ENCODE peak calls at places on chromosomes 2 and 18, in six cellular contexts. D is spleen, Y is small intestine, U is heart left ventricle, X is GM23248, I is A549. W is an unnamed sample.
A peak's percentile ranks its signal among the peaks of the same experiment; 100 is the strongest.

GRCh38 chr2:129117427-129117826 is 798.8 kb upstream of the HS6ST1 start:
- DNase-seq in D (no peak), Y (no peak), U (no peak), X (no peak), I (no peak), W (no peak)

GRCh38 chr2:30267161-30267568 is 35.8 kb downstream of the LBH start:
- DNase-seq in D (peak; percentile 76), Y (peak; percentile 21), U (no peak), X (no peak), I (no peak), W (no peak)

GRCh38 chr2:240353944-240354343 is 81.5 kb upstream of the GPC1 start:
- DNase-seq in D (no peak), Y (no peak), U (no peak), X (no peak), I (no peak), W (no peak)

GRCh38 chr2:54083440-54083839 is 32.0 kb upstream of the ACYP2 start:
- DNase-seq in D (no peak), Y (no peak), U (no peak), X (peak; percentile 43), I (no peak), W (no peak)

GRCh38 chr2:174332607-174333001 is 2.1 kb upstream of the SP9 start:
- DNase-seq in D (no peak), Y (no peak), U (no peak), X (no peak), I (peak; percentile 44), W (no peak)

GRCh38 chr2:70686577-70687460 is 81.2 kb downstream of the ADD2 start:
- DNase-seq in D (peak; percentile 69), Y (no peak), U (no peak), X (peak; percentile 90), I (peak; percentile 86), W (no peak)

GRCh38 chr18:35197286-35197685 is 43.5 kb upstream of the ZNF397 start:
- DNase-seq in D (no peak), Y (no peak), U (no peak), X (no peak), I (no peak), W (no peak)

GRCh38 chr18:23495723-23496440 is 7.4 kb upstream of the RMC1 start:
- DNase-seq in D (no peak), Y (peak; percentile 46), U (no peak), X (no peak), I (no peak), W (no peak)

GRCh38 chr2:32264422-32265149 is at the start of gene NLRC4:
- DNase-seq in D (no peak), Y (no peak), U (no peak), X (no peak), I (no peak), W (no peak)

GRCh38 chr2:70946832-70947442 is 11.2 kb downstream of the ATP6V1B1 start:
- DNase-seq in D (no peak), Y (peak; percentile 51), U (no peak), X (peak; percentile 64), I (peak; percentile 71), W (no peak)

GRCh38 chr2:161045726-161046125 is 114.5 kb upstream of the TANK start:
- DNase-seq in D (no peak), Y (no peak), U (no peak), X (peak; percentile 35), I (no peak), W (no peak)

GRCh38 chr18:50289103-50289433 is 1.6 kb upstream of the CXXC1 start:
- DNase-seq in D (no peak), Y (no peak), U (no peak), X (no peak), I (no peak), W (no peak)

GRCh38 chr2:227188292-227188691 is 23.9 kb downstream of the COL4A3 start:
- DNase-seq in D (no peak), Y (no peak), U (no peak), X (peak; percentile 52), I (peak; percentile 30), W (no peak)

GRCh38 chr2:102063360-102063947 is 71.7 kb downstream of the IL1R2 start:
- DNase-seq in D (no peak), Y (no peak), U (peak; percentile 81), X (peak; percentile 87), I (no peak), W (no peak)

GRCh38 chr2:46977899-46978298 is 62.3 kb upstream of the MCFD2 start:
- DNase-seq in D (no peak), Y (no peak), U (no peak), X (no peak), I (no peak), W (peak; percentile 19)

GRCh38 chr2:111015256-111015655 is 105.5 kb upstream of the BCL2L11 start:
- DNase-seq in D (no peak), Y (no peak), U (no peak), X (no peak), I (no peak), W (no peak)

GRCh38 chr2:30252723-30253688 is 21.7 kb downstream of the LBH start:
- DNase-seq in D (no peak), Y (peak; percentile 86), U (peak; percentile 73), X (peak; percentile 88), I (peak; percentile 87), W (no peak)

GRCh38 chr2:23549821-23550535 is 165.0 kb downstream of the KLHL29 start:
- DNase-seq in D (no peak), Y (no peak), U (peak; percentile 27), X (peak; percentile 59), I (no peak), W (no peak)

GRCh38 chr2:119276864-119277263 is 53.2 kb downstream of the STEAP3 start:
- DNase-seq in D (no peak), Y (no peak), U (no peak), X (no peak), I (no peak), W (no peak)

GRCh38 chr2:225457462-225457861 is 58.0 kb downstream of the NYAP2 start:
- DNase-seq in D (no peak), Y (peak; percentile 97), U (no peak), X (no peak), I (no peak), W (no peak)

DNA sequence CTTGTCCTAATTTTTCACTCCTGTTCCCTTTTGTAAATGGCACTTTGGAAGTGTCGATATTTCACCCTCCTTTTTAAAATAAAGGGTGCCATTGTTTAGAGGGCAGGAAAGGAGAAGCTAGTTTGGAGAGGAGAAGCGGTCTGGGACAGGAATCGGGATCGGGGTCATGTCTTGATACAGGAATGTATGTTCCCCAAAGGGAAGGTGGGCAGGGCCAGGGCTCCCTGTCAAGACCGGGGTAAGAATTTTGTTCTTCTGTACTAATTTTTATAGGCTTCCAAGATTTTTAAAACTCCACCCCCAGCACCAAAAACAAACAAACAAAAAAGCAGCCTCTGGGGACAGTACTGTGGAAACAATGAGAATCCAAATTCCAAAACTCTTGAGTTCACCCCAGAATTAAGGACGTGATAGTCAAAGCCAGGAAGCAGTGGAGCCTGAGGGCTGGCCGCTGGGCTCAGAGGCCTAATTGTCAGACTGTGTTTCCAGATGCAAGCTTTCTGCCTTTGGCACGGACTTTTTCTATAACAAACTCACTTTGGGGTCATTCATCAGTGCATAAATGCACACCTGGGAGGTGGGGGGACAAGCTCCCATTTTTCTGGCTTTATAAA is 250.4 kb upstream of the SIX2 start:
- DNase-seq in D (no peak), Y (no peak), U (no peak), X (no peak), I (no peak), W (no peak)
- H3K27ac ChIP-seq in D (no peak overlapping the region), Y (no peak overlapping the region), U (no peak overlapping the region), X (no peak overlapping the region), I (no peak overlapping the region), W (no peak overlapping the region)

DNA sequence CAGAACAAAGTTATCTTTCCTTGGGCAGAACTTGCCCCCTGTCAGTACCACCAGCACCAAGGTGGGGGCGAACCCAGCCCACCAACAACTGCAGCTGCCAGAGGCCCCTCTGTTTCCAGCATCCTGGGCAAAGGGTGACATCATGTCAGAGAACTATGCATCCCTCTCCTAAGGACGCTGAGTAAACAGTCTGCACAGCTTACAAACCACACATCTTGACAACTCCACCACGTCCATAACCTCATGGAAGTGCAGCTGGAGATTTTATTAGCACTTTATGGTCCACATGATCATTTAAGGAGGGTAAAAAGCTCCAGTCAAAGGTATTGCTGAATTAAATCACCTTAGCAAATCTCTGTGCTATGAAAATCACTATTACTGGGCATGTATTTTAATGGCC is 40.4 kb downstream of the PIEZO2 start:
- DNase-seq in D (no peak), Y (no peak), U (no peak), X (no peak), I (no peak), W (no peak)
- H3K27ac ChIP-seq in D (no peak overlapping the region), Y (no peak overlapping the region), U (no peak overlapping the region), X (no peak overlapping the region), I (no peak overlapping the region), W (no peak overlapping the region)

GRCh38 chr2:236944561-236944960 is 141.1 kb upstream of the COPS8 start:
- DNase-seq in D (no peak), Y (no peak), U (no peak), X (no peak), I (no peak), W (no peak)

GRCh38 chr2:236945431-236946016 is 140.2 kb upstream of the COPS8 start:
- DNase-seq in D (peak; percentile 15), Y (no peak), U (no peak), X (no peak), I (no peak), W (no peak)

GRCh38 chr2:236947896-236948295 is 137.8 kb upstream of the COPS8 start:
- DNase-seq in D (peak; percentile 39), Y (no peak), U (no peak), X (no peak), I (no peak), W (no peak)

GRCh38 chr2:236947294-236947693 is 138.4 kb upstream of the COPS8 start:
- DNase-seq in D (peak; percentile 15), Y (no peak), U (no peak), X (no peak), I (no peak), W (no peak)

DNA sequence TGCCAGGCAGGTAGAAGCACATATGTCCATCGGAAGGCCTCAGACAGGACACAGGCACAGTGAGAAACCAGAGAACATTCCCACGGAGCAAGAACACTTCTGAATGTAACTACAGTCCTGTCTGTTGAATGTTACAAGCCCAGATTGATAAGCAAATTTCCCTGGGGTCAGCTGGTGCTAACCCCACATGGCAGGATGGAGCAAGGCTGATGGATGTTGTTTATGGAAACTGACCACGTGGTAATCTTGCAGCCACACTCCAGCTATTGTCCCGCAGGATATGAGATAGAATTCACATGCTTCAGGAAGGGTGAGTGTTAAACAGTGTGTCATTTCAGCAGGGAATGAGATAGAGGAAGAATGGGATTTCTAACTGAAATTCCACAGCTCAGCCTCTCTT is 138.8 kb upstream of the COPS8 start:
- DNase-seq in D (peak; percentile 54), Y (no peak), U (no peak), X (no peak), I (no peak), W (no peak)
- H3K27ac ChIP-seq in D (peak overlapping the region; percentile 79), Y (no peak overlapping the region), U (no peak overlapping the region), X (no peak overlapping the region), I (no peak overlapping the region), W (no peak overlapping the region)

DNA sequence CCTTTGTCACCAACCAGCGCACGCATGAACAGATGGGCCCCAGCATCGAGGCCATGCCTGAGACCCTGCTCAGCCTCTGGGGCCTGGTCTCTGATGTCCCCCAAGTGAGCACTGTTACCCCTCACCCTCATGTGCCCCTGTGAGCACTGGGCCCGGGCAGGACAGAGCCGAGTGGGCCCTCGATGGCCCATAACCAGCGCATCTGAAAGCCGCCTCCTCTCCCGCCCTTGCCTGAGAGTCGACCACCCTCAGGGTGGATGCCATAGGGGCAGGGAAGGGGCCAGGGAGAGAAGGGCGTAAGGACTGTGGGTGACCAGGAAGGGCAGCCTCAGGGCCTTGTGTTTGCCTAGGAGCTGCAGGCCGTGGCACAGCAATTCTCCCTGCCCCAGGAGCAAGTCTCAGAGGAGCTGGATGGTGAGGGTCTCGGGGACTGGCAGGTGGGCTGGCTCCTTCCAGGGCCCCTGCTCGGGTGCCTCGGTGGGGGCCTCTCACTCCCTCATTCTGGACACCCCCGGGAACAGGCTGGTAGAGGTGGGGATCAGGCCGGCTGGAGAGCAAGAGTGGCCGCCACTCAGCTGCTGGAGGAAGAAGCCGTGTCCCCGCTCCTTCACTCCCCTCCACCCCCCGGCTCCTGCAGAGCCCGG is 2.1 kb downstream of the PROM2 start:
- DNase-seq in D (peak; percentile 64), Y (no peak), U (peak; percentile 41), X (no peak), I (no peak), W (no peak)
- H3K27ac ChIP-seq in D (no peak overlapping the region), Y (no peak overlapping the region), U (no peak overlapping the region), X (no peak overlapping the region), I (no peak overlapping the region), W (no peak overlapping the region)

W was measured in caudate nucleus.